ENCODE peak calls at places on chromosomes 3 and 15, in six cellular contexts. A is CD8-positive, alpha-beta memory T cell; I is HFF-Myc; B is body of pancreas; R is cardiac muscle cell; N is aorta. L is an unnamed sample.
A peak's percentile ranks its signal among the peaks of the same experiment; 100 is the strongest.

GRCh38 chr15:74884428-74885223 is 5.2 kb upstream of the MPI start:
- DNase-seq in I (no peak), B (no peak), A (no peak), R (no peak), N (no peak), L (no peak)

GRCh38 chr15:28904541-28905303 is 18.9 kb downstream of the APBA2 start:
- DNase-seq in B (no peak), R (no peak), N (peak; percentile 59), A (no peak), I (no peak), L (no peak)

GRCh38 chr15:25022233-25022632 is 67.4 kb downstream of the SNRPN start:
- DNase-seq in A (no peak), B (no peak), I (no peak), N (no peak), R (no peak), L (no peak)

GRCh38 chr3:24608701-24609387 is 114.2 kb upstream of the THRB start:
- DNase-seq in A (no peak), R (no peak), B (no peak), N (no peak), I (no peak), L (no peak)

GRCh38 chr15:39321977-39322376 is 258.9 kb upstream of the THBS1 start:
- DNase-seq in I (no peak), R (no peak), N (no peak), B (no peak), A (no peak), L (no peak)

GRCh38 chr3:33277193-33277882 is at the start of gene FBXL2:
- DNase-seq in I (no peak), N (peak; percentile 91), A (no peak), R (peak; percentile 95), B (peak; percentile 76), L (peak; percentile 32)

GRCh38 chr15:75109731-75110130 is 86.3 kb downstream of the PPCDC start:
- DNase-seq in I (no peak), A (no peak), N (no peak), B (no peak), R (no peak), L (peak; percentile 51)

GRCh38 chr3:188077160-188077812 is 76.7 kb upstream of the LPP start:
- DNase-seq in B (peak; percentile 27), N (no peak), I (no peak), A (no peak), R (no peak), L (no peak)

GRCh38 chr15:66408254-66408653 is 21.5 kb downstream of the MAP2K1 start:
- DNase-seq in R (no peak), A (no peak), I (no peak), B (no peak), N (no peak), L (no peak)

GRCh38 chr3:152257246-152258074 is 11.3 kb upstream of the MBNL1 start:
- DNase-seq in B (no peak), N (no peak), A (no peak), I (no peak), R (no peak), L (peak; percentile 87)

GRCh38 chr3:153615863-153616262 is 453.8 kb downstream of the RAP2B start:
- DNase-seq in B (no peak), N (no peak), A (no peak), I (no peak), R (peak; percentile 18), L (peak; percentile 62)

GRCh38 chr15:62899090-62899493 is 143.5 kb upstream of the TPM1 start:
- DNase-seq in A (no peak), I (no peak), R (peak; percentile 78), N (no peak), B (peak; percentile 60), L (no peak)

GRCh38 chr3:55329849-55330248 is 157.3 kb downstream of the WNT5A start:
- DNase-seq in B (no peak), N (no peak), I (peak; percentile 53), R (no peak), A (no peak), L (no peak)

GRCh38 chr15:41840092-41840491 is 1.4 kb downstream of the PLA2G4B start:
- DNase-seq in R (no peak), I (no peak), A (no peak), B (no peak), N (no peak), L (no peak)

GRCh38 chr15:41836072-41836471 is 2.6 kb upstream of the PLA2G4B start:
- DNase-seq in B (no peak), R (no peak), N (no peak), A (no peak), I (no peak), L (no peak)

GRCh38 chr15:41840673-41841072 is 2.0 kb downstream of the PLA2G4B start:
- DNase-seq in R (no peak), I (no peak), A (no peak), N (no peak), B (no peak), L (no peak)

GRCh38 chr15:41836713-41837454 is 1.8 kb upstream of the PLA2G4B start:
- DNase-seq in N (no peak), B (no peak), A (no peak), I (no peak), R (no peak), L (no peak)

GRCh38 chr15:41838400-41838897 is at the start of gene PLA2G4B:
- DNase-seq in A (no peak), B (peak; percentile 69), N (no peak), I (no peak), R (no peak), L (no peak)
- H3K4me3 ChIP-seq in A (no peak within 1 kb of the TSS), B (no peak within 1 kb of the TSS), N (no peak within 1 kb of the TSS), I (no peak within 1 kb of the TSS), R (no peak within 1 kb of the TSS), L (no peak within 1 kb of the TSS)

GRCh38 chr3:134697830-134698699 is 47.2 kb upstream of the KY start:
- DNase-seq in I (no peak), B (no peak), A (no peak), R (no peak), N (no peak), L (no peak)
- H3K4me3 ChIP-seq in I (no peak overlapping the region), B (no peak overlapping the region), A (no peak overlapping the region), R (no peak overlapping the region), N (no peak overlapping the region), L (no peak overlapping the region)

DNA sequence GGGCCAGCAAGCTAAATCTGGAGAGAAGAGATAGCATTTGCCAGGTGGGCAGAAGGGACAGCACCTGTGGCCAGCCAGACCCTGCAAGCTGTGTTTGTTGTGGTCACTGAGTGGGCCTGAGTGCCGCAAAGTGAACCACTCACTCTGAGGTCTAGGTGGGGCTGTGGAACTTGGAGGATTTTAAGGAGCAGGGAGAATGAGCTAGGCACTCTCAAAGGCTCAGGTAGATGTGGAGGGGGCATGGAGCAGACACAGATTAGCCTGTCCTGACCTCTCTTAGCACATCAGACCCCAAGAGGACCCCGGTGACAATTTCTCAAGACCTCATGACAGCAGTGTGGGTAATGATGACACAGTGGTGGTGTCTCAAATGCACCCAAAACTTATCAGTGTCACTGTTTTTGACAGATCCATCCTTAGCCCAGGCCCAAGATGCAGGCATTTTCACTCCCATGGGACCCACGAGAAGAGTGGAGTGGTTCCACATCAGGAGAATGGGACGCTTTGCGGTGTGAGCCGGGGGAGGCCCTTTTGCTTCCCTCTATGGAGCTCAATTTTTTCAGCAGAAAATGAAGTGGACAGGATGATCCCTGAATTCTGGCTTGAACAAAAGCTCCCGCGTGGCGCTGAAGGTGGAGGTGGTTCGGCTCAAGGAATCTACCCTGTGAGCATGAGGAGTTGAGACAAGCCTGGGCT is 43.8 kb upstream of the TLE3 start:
- DNase-seq in I (no peak), R (no peak), N (no peak), A (no peak), B (no peak), L (no peak)
- H3K4me3 ChIP-seq in I (no peak overlapping the region), R (no peak overlapping the region), N (no peak overlapping the region), A (peak overlapping the region; percentile 49), B (no peak overlapping the region), L (peak overlapping the region; percentile 9)

GRCh38 chr3:126082334-126083137 is 1.4 kb downstream of the SLC41A3 start:
- DNase-seq in I (no peak), N (no peak), A (no peak), B (no peak), R (no peak), L (no peak)

GRCh38 chr3:126083913-126084514 is at the start of gene SLC41A3:
- DNase-seq in R (peak; percentile 92), N (peak; percentile 97), I (peak; percentile 30), A (peak; percentile 80), B (peak; percentile 88), L (peak; percentile 65)

GRCh38 chr3:126081618-126082333 is 2.1 kb downstream of the SLC41A3 start:
- DNase-seq in A (no peak), B (peak; percentile 55), N (no peak), I (no peak), R (no peak), L (no peak)

GRCh38 chr3:126083511-126083912 is 412 bp downstream of the SLC41A3 start:
- DNase-seq in B (peak; percentile 45), I (no peak), R (peak; percentile 77), A (peak; percentile 45), N (peak; percentile 83), L (no peak)

DNA sequence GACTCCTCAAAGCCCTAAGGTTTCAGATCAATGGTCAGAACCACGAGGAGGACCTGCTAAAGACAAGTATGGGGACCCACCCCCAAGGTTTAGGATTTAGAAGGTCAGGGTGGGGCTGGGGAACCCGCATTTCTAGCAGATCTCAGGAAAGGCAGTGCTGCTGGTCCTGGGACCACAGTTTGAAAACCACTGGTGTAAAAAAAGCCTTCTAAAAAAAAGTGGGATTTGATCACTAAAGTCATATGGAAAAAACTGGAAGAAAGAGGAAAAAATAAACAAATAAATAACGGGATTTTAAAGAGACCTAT is 832 bp downstream of the SLC41A3 start:
- DNase-seq in I (no peak), R (no peak), B (no peak), N (no peak), A (no peak), L (no peak)
- H3K4me3 ChIP-seq in I (peak overlapping the region; percentile 62), R (peak overlapping the region; percentile 79), B (peak overlapping the region; percentile 79), N (peak overlapping the region; percentile 71), A (peak overlapping the region; percentile 48), L (peak overlapping the region; percentile 74)

GRCh38 chr3:155078959-155079794 is 942 bp upstream of the MME start:
- DNase-seq in A (no peak), N (no peak), R (no peak), I (peak; percentile 66), B (no peak), L (no peak)
- H3K4me3 ChIP-seq in A (no peak overlapping the region), N (peak overlapping the region; percentile 42), R (peak overlapping the region; percentile 57), I (peak overlapping the region; percentile 70), B (peak overlapping the region; percentile 30), L (peak overlapping the region; percentile 32)

GRCh38 chr3:79597719-79598118 is 170.1 kb downstream of the ROBO1 start:
- DNase-seq in I (no peak), A (no peak), B (no peak), N (no peak), R (no peak), L (no peak)

GRCh38 chr3:79602385-79602784 is 165.4 kb downstream of the ROBO1 start:
- DNase-seq in I (no peak), A (no peak), B (no peak), N (no peak), R (no peak), L (no peak)

GRCh38 chr3:79598594-79598993 is 169.2 kb downstream of the ROBO1 start:
- DNase-seq in N (no peak), R (peak; percentile 2), B (peak; percentile 18), I (no peak), A (no peak), L (no peak)
- H3K4me3 ChIP-seq in N (no peak overlapping the region), R (no peak overlapping the region), B (no peak overlapping the region), I (no peak overlapping the region), A (no peak overlapping the region), L (no peak overlapping the region)

L was measured in Jurkat, Clone E6-1.